ENCODE peak calls at places on chromosomes 13 and 19, in nine cellular contexts. W is stimulated activated CD8-positive, alpha-beta memory T cell treated with anti-CD3 and anti-CD28 coated beads, Interleukin-7, amount 100 ng/mL, for 48 hours; B is nucleus accumbens; A is anterior cingulate cortex; Q is progenitor cell of endocrine pancreas; R is neuronal stem cell; O is activated CD8-positive, alpha-beta T cell treated with anti-CD3 and anti-CD28 coated beads for 36 hours; Y is MV-4-11; Z is stimulated activated CD4-positive, alpha-beta T cell treated with anti-CD3 and anti-CD28 coated beads, Interleukin-4, amount 100 ng/mL, for 1 hour. D is an unnamed sample.

GRCh38 chr13:112849500-112849899 is 119.5 kb upstream of the MCF2L start:
- DNase-seq in W (no peak), B (peak), A (no peak), Q (no peak), R (no peak), O (no peak), Y (no peak), Z (no peak), D (peak)

GRCh38 chr13:47249296-47249695 is 352.4 kb upstream of the HTR2A start:
- DNase-seq in W (no peak), B (no peak), A (no peak), Q (no peak), R (no peak), O (no peak), Y (no peak), Z (no peak), D (no peak)

GRCh38 chr19:10226376-10227214 is 4.5 kb downstream of the S1PR2 start:
- DNase-seq in W (no peak), B (peak), A (no peak), Q (no peak), R (no peak), O (no peak), Y (no peak), Z (no peak), D (no peak)

GRCh38 chr13:108213946-108214345 is 1.4 kb downstream of the LIG4 start:
- DNase-seq in W (no peak), B (no peak), A (no peak), Q (no peak), R (no peak), O (no peak), Y (no peak), Z (no peak), D (no peak)

GRCh38 chr19:41862445-41862986 is 2.5 kb downstream of the RPS19 start:
- DNase-seq in W (no peak), B (no peak), A (no peak), Q (no peak), R (no peak), O (no peak), Y (no peak), Z (no peak), D (no peak)

GRCh38 chr13:49366841-49367240 is 77.0 kb downstream of the CAB39L start:
- DNase-seq in W (no peak), B (no peak), A (no peak), Q (no peak), R (no peak), O (no peak), Y (no peak), Z (no peak), D (no peak)

GRCh38 chr19:34712606-34713261 is 21.3 kb upstream of the ZNF181 start:
- DNase-seq in W (no peak), B (peak), A (peak), Q (no peak), R (peak), O (peak), Y (peak), Z (peak), D (peak)

GRCh38 chr19:45789035-45789786 is 3.4 kb downstream of the DMWD start:
- DNase-seq in W (no peak), B (no peak), A (no peak), Q (no peak), R (no peak), O (no peak), Y (no peak), Z (no peak), D (no peak)

GRCh38 chr13:76455960-76456359 is 430.2 kb downstream of the KCTD12 start:
- DNase-seq in W (no peak), B (no peak), A (no peak), Q (no peak), R (no peak), O (no peak), Y (peak), Z (no peak), D (no peak)

GRCh38 chr19:49061445-49061844 is 3.2 kb downstream of the NTF4 start:
- DNase-seq in W (no peak), B (no peak), A (no peak), Q (no peak), R (no peak), O (peak), Y (no peak), Z (no peak), D (no peak)

GRCh38 chr13:25469179-25469545 is 97.4 kb downstream of the ATP8A2 start:
- DNase-seq in W (no peak), B (no peak), A (no peak), Q (no peak), R (no peak), O (no peak), Y (no peak), Z (no peak), D (no peak)

GRCh38 chr19:56760842-56761241 is 79.7 kb downstream of the PEG3 start:
- DNase-seq in W (no peak), B (no peak), A (no peak), Q (no peak), R (no peak), O (no peak), Y (no peak), Z (no peak), D (no peak)

GRCh38 chr19:38736413-38737280 is 7.6 kb downstream of the CAPN12 start:
- DNase-seq in W (no peak), B (peak), A (no peak), Q (peak), R (no peak), O (peak), Y (no peak), Z (peak), D (peak)

GRCh38 chr13:105147481-105147880 is 1388.0 kb downstream of the EFNB2 start:
- DNase-seq in W (no peak), B (no peak), A (peak), Q (no peak), R (no peak), O (no peak), Y (peak), Z (no peak), D (no peak)

GRCh38 chr13:100650321-100650720 is 24.3 kb downstream of the TMTC4 start:
- DNase-seq in W (no peak), B (peak), A (peak), Q (no peak), R (no peak), O (no peak), Y (no peak), Z (no peak), D (no peak)

GRCh38 chr19:2983351-2984195 is 6.2 kb downstream of the TLE6 start:
- DNase-seq in W (no peak), B (no peak), A (peak), Q (peak), R (no peak), O (no peak), Y (no peak), Z (no peak), D (peak)

GRCh38 chr13:46983881-46984280 is 87.0 kb upstream of the HTR2A start:
- DNase-seq in W (no peak), B (no peak), A (no peak), Q (no peak), R (no peak), O (no peak), Y (peak), Z (no peak), D (peak)

GRCh38 chr19:11578342-11579142 is 1.1 kb upstream of the ACP5 start:
- DNase-seq in W (no peak), B (no peak), A (no peak), Q (no peak), R (no peak), O (peak), Y (peak), Z (peak), D (no peak)

GRCh38 chr19:45172173-45172572 is 5.9 kb downstream of the TRAPPC6A start:
- DNase-seq in W (no peak), B (no peak), A (no peak), Q (no peak), R (no peak), O (peak), Y (no peak), Z (peak), D (no peak)

GRCh38 chr13:20495087-20496023 is 30.3 kb downstream of the CRYL1 start:
- DNase-seq in W (no peak), B (peak), A (peak), Q (peak), R (peak), O (peak), Y (peak), Z (peak), D (peak)

GRCh38 chr19:41753159-41753558 is 2.2 kb upstream of the CEACAM6 start:
- DNase-seq in W (peak), B (no peak), A (no peak), Q (no peak), R (peak), O (peak), Y (peak), Z (peak), D (peak)

GRCh38 chr13:23558675-23559536 is 11.3 kb upstream of the TNFRSF19 start:
- DNase-seq in W (no peak), B (peak), A (no peak), Q (no peak), R (no peak), O (peak), Y (peak), Z (no peak), D (peak)

GRCh38 chr19:53812335-53812734 is 11.8 kb downstream of the NLRP12 start:
- DNase-seq in W (no peak), B (no peak), A (no peak), Q (no peak), R (no peak), O (no peak), Y (peak), Z (no peak), D (peak)

GRCh38 chr19:996051-996838 is 4.0 kb upstream of the GRIN3B start:
- DNase-seq in W (no peak), B (no peak), A (no peak), Q (no peak), R (no peak), O (peak), Y (peak), Z (peak), D (no peak)

GRCh38 chr19:35080613-35081170 is 34.9 kb upstream of the FXYD3 start:
- DNase-seq in W (no peak), B (no peak), A (no peak), Q (no peak), R (no peak), O (no peak), Y (no peak), Z (no peak), D (peak)

GRCh38 chr19:2053601-2054389 is 2.8 kb upstream of the MKNK2 start:
- DNase-seq in W (no peak), B (no peak), A (peak), Q (no peak), R (no peak), O (no peak), Y (no peak), Z (no peak), D (no peak)

GRCh38 chr13:95982144-95982543 is 71.1 kb downstream of the UGGT2 start:
- DNase-seq in W (no peak), B (no peak), A (no peak), Q (no peak), R (no peak), O (no peak), Y (no peak), Z (no peak), D (no peak)

GRCh38 chr19:15021286-15022007 is 27.8 kb upstream of the CASP14 start:
- DNase-seq in W (no peak), B (no peak), A (no peak), Q (no peak), R (no peak), O (no peak), Y (no peak), Z (no peak), D (no peak)

GRCh38 chr19:58237324-58237723 is 8.6 kb downstream of the ZNF544 start:
- DNase-seq in W (no peak), B (no peak), A (no peak), Q (no peak), R (no peak), O (no peak), Y (no peak), Z (no peak), D (no peak)

D was measured in HT-29.